ENCODE peak calls at places on chromosome 12, in ten cellular contexts. O, J, N, I, L, K, B, S, G and X are unnamed samples. For H3K36me3, the result is how much of the 10 kb centered on the place peaks cover.

GRCh38 chr12:123319273-123319672 is 45.4 kb downstream of the SBNO1 start:
- DNase-seq in O (no peak), J (no peak), N (no peak), I (no peak), L (no peak), K (no peak), B (no peak), S (no peak), G (no peak), X (no peak)

GRCh38 chr12:1881301-1881700 is 37.2 kb downstream of the CACNA2D4 start:
- DNase-seq in O (no peak), J (peak), N (no peak), I (no peak), L (no peak), K (no peak), B (no peak), S (no peak), G (no peak), X (no peak)

GRCh38 chr12:121637231-121637914 is 11.0 kb downstream of the ORAI1 start:
- DNase-seq in O (no peak), J (no peak), N (no peak), I (no peak), L (peak), K (no peak), B (peak), S (peak), G (no peak), X (no peak)

GRCh38 chr12:95740751-95741150 is 49.8 kb downstream of the NTN4 start:
- DNase-seq in O (no peak), J (no peak), N (no peak), I (no peak), L (no peak), K (no peak), B (no peak), S (no peak), G (no peak), X (no peak)

GRCh38 chr12:29287622-29288021 is 93.3 kb downstream of the ERGIC2 start:
- DNase-seq in O (no peak), J (no peak), N (no peak), I (no peak), L (no peak), K (no peak), B (no peak), S (no peak), G (no peak), X (peak)

GRCh38 chr12:96271469-96272199 is 77.5 kb downstream of the ELK3 start:
- DNase-seq in O (no peak), J (no peak), N (no peak), I (no peak), L (no peak), K (no peak), B (no peak), S (no peak), G (no peak), X (no peak)

GRCh38 chr12:1130571-1130970 is 139.5 kb downstream of the ERC1 start:
- DNase-seq in O (no peak), J (no peak), N (no peak), I (no peak), L (no peak), K (no peak), B (no peak), S (no peak), G (peak), X (no peak)

GRCh38 chr12:55041651-55042050 is 21.9 kb downstream of the NEUROD4 start:
- DNase-seq in O (no peak), J (no peak), N (no peak), I (no peak), L (no peak), K (no peak), B (no peak), S (no peak), G (no peak), X (no peak)

GRCh38 chr12:87120440-87120839 is 864.2 kb upstream of the MGAT4C start:
- DNase-seq in O (no peak), J (no peak), N (no peak), I (no peak), L (no peak), K (no peak), B (no peak), S (no peak), G (peak), X (no peak)

GRCh38 chr12:74586251-74586650 is 48.6 kb downstream of the ATXN7L3B start:
- DNase-seq in O (no peak), J (no peak), N (no peak), I (no peak), L (no peak), K (no peak), B (no peak), S (no peak), G (no peak), X (no peak)

GRCh38 chr12:6265038-6265405 is 45.5 kb upstream of the PLEKHG6 start:
- DNase-seq in O (no peak), J (no peak), N (no peak), I (no peak), L (no peak), K (no peak), B (no peak), S (peak), G (no peak), X (no peak)

GRCh38 chr12:70031046-70031445 is 206.0 kb downstream of the MYRFL start:
- DNase-seq in O (no peak), J (no peak), N (no peak), I (no peak), L (no peak), K (peak), B (no peak), S (no peak), G (no peak), X (no peak)

GRCh38 chr12:51361419-51362016 is 15.0 kb upstream of the CELA1 start:
- DNase-seq in O (no peak), J (no peak), N (no peak), I (no peak), L (no peak), K (no peak), B (no peak), S (no peak), G (no peak), X (no peak)
- TF ChIP-seq CTCF in O (no peak), J (no peak), N (no peak), I (no peak), L (no peak), K (no peak), B (no peak), S (no peak), G (no peak), X (peak)

GRCh38 chr12:45415393-45415817 is 199.5 kb downstream of the ANO6 start:
- DNase-seq in O (peak), J (peak), N (no peak), I (no peak), L (no peak), K (no peak), B (peak), S (no peak), G (peak), X (no peak)
- H3K36me3 ChIP-seq in O (half or more), J (under half), N (under half), I (under half), L (under half), K (under half), B (under half), S (half or more), G (under half), X (under half)

GRCh38 chr12:47141459-47141858 is 61.7 kb upstream of the AMIGO2 start:
- DNase-seq in O (no peak), J (no peak), N (no peak), I (no peak), L (no peak), K (peak), B (no peak), S (no peak), G (no peak), X (no peak)
- TF ChIP-seq CTCF in O (no peak), J (no peak), N (no peak), I (no peak), L (no peak), K (no peak), B (no peak), S (no peak), G (no peak), X (no peak)

DNA sequence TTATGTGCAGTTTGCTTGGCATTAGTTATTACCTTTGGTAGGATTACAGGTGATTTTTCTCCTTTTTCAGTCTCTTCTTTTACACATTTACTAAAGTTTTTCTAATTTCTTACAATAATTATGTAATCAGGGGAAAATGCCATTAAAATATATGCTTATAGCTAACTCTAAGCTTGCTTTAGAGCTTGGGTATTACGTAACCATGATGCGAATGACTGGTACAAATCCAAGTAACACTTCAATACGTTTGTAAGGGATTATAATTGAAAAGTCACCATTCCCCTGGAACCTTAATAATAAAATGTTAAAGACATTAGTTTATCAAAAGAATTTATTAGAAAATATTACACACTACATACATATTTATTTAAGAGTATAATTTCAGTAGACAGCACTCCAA is 71.6 kb downstream of the SCAF11 start:
- DNase-seq in O (no peak), J (no peak), N (no peak), I (no peak), L (no peak), K (no peak), B (no peak), S (no peak), G (no peak), X (no peak)
- H3K36me3 ChIP-seq in O (half or more), J (under half), N (under half), I (under half), L (under half), K (under half), B (under half), S (half or more), G (under half), X (under half)

GRCh38 chr12:53950441-53950781 is 4.3 kb upstream of the HOXC12 start:
- DNase-seq in O (no peak), J (no peak), N (no peak), I (no peak), L (no peak), K (no peak), B (no peak), S (no peak), G (no peak), X (no peak)

GRCh38 chr12:53950789-53951576 is 3.7 kb upstream of the HOXC12 start:
- DNase-seq in O (no peak), J (no peak), N (no peak), I (no peak), L (no peak), K (no peak), B (no peak), S (no peak), G (no peak), X (no peak)

GRCh38 chr12:53951577-53952334 is 2.9 kb upstream of the HOXC12 start:
- DNase-seq in O (no peak), J (no peak), N (no peak), I (no peak), L (no peak), K (peak), B (no peak), S (no peak), G (no peak), X (peak)

GRCh38 chr12:53949631-53950440 is 4.9 kb upstream of the HOXC12 start:
- DNase-seq in O (no peak), J (no peak), N (no peak), I (no peak), L (no peak), K (peak), B (no peak), S (no peak), G (no peak), X (no peak)

DNA sequence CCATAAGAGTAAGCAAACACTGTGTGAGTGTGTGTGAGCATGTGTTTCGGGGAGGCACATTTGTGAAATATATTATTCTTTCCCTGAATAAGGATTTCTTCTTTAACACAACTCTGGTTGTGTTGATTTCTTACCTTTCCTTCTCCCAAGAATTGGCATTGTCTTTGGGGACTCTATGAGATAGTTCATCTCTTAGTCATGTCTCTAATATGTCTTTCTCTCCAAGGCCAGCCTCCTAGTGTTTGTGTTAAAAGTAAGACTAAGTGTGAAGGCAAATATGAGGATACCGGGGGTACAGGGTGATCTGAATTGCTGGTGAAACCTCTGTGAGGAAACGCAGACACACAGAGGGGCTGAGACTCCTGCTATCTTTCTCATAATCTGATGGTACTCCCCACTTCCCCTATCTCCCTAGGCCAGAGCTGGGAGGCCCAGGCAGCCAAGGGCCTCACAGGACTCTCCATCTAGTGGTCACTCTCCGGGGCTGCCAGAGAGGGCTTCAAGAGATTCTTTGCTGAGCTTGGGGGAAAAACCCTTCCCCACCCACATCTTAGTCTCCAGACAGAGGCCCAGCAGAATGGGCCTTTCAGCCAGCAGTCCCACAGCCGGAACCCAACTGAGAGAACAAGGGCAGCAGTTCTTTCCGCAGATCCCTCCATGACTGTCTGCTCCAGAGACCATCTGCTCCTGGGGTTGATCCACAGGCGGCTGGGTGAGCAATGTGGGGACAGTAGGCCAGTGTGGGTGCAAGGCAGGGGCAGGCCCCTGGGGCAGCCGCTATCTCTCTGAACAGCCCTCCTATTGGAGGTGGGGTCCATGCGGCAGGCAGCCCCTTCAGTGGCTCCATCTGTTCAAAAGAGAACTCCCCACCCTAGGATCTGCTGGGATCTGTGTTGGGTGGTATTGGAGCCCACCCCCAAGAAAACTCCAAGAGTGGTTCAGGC is 5.8 kb upstream of the HOXC12 start:
- DNase-seq in O (no peak), J (no peak), N (no peak), I (no peak), L (no peak), K (no peak), B (no peak), S (no peak), G (peak), X (no peak)
- TF ChIP-seq CTCF in O (no peak), J (no peak), N (no peak), I (peak), L (no peak), K (peak), B (no peak), S (no peak), G (no peak), X (no peak)

DNA sequence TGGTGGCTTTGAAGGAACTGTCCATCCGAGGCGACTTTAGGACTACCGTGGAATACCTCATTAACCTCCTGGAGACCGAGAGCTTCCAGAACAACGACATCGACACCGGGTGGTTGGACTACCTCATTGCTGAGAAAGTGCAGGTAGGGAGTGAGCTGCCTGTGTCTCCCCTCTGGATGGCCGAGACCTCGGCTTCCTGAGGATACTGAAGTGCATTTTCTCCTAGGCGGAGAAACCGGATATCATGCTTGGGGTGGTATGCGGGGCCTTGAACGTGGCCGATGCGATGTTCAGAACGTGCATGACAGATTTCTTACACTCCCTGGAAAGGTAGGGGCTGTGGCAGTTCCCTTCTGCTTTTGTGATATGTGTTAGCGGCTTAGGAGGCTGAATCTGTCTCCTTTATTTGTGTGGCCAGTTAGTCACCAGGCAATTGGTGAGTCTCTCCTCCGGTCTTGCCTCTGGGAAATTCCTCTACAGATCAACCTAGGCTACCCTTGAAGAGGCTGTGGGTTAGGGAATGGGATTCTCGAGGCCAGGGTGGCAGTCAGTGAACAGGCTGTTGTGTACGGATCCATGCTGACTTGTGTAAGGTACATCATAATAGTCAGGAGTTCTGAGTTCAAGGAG is 75.3 kb downstream of the ACACB start:
- DNase-seq in O (no peak), J (peak), N (no peak), I (no peak), L (no peak), K (no peak), B (no peak), S (no peak), G (peak), X (no peak)
- H3K36me3 ChIP-seq in O (half or more), J (half or more), N (under half), I (under half), L (under half), K (under half), B (half or more), S (half or more), G (under half), X (under half)